ENCODE peak calls at places on chromosome 20, in six cellular contexts. D, I, J, G, A and S are unnamed samples.

GRCh38 chr20:57169162-57169561 is 97.3 kb downstream of the BMP7 start:
- DNase-seq in D (no peak), I (no peak), J (no peak), G (no peak), A (no peak), S (no peak)

GRCh38 chr20:41701596-41702350 is 83.6 kb upstream of the CHD6 start:
- DNase-seq in D (no peak), I (no peak), J (no peak), G (peak), A (peak), S (peak)

GRCh38 chr20:8073024-8073832 is 53.7 kb upstream of the TMX4 start:
- DNase-seq in D (no peak), I (no peak), J (peak), G (peak), A (no peak), S (peak)

GRCh38 chr20:62716941-62717310 is 8.3 kb downstream of the NTSR1 start:
- DNase-seq in D (no peak), I (no peak), J (no peak), G (no peak), A (no peak), S (no peak)

GRCh38 chr20:10239954-10240353 is 21.3 kb downstream of the SNAP25 start:
- DNase-seq in D (no peak), I (no peak), J (peak), G (no peak), A (no peak), S (peak)

GRCh38 chr20:598133-598881 is 11.8 kb downstream of the TCF15 start:
- DNase-seq in D (no peak), I (no peak), J (no peak), G (no peak), A (no peak), S (no peak)

GRCh38 chr20:19396466-19397081 is 184.1 kb downstream of the SLC24A3 start:
- DNase-seq in D (no peak), I (no peak), J (no peak), G (no peak), A (no peak), S (no peak)

GRCh38 chr20:4171538-4172116 is 156.3 kb upstream of the RNF24 start:
- DNase-seq in D (no peak), I (no peak), J (no peak), G (peak), A (no peak), S (no peak)

GRCh38 chr20:48065833-48066232 is 280.6 kb upstream of the SULF2 start:
- DNase-seq in D (no peak), I (no peak), J (no peak), G (no peak), A (no peak), S (no peak)

GRCh38 chr20:46306743-46307138 is 1.6 kb downstream of the CDH22 start:
- DNase-seq in D (no peak), I (no peak), J (no peak), G (no peak), A (no peak), S (no peak)

GRCh38 chr20:34581341-34582189 is 23.0 kb downstream of the MAP1LC3A start:
- DNase-seq in D (no peak), I (no peak), J (peak), G (peak), A (no peak), S (peak)

GRCh38 chr20:58087567-58087858 is 140.9 kb downstream of the ANKRD60 start:
- DNase-seq in D (no peak), I (no peak), J (no peak), G (no peak), A (no peak), S (no peak)